ENCODE peak calls at places on chromosomes 6 and 20, in four cellular contexts. C is IMR-90, D is GM23248, H is NT2/D1. V is an unnamed sample.

GRCh38 chr6:127366281-127367022 is 23.0 kb upstream of the ECHDC1 start:
- DNase-seq in C (peak), H (no peak), D (peak), V (peak)

GRCh38 chr6:98904096-98904495 is 43.6 kb downstream of the FBXL4 start:
- DNase-seq in H (no peak), C (peak), D (no peak), V (no peak)

GRCh38 chr6:84137051-84137375 is 90.4 kb downstream of the CEP162 start:
- DNase-seq in D (no peak), C (peak), H (no peak), V (no peak)

GRCh38 chr20:64071341-64072332 is 7.7 kb downstream of the RGS19 start:
- DNase-seq in D (no peak), C (no peak), H (no peak), V (no peak)

GRCh38 chr6:52566853-52567279 is 10.0 kb downstream of the TRAM2 start:
- DNase-seq in H (no peak), D (peak), C (peak), V (peak)

GRCh38 chr20:38961530-38962043 is 557 bp upstream of the DHX35 start:
- DNase-seq in C (no peak), H (no peak), D (no peak), V (no peak)

GRCh38 chr6:31125586-31126363 is 5.5 kb upstream of the CDSN start:
- DNase-seq in C (peak), D (peak), H (no peak), V (no peak)

GRCh38 chr6:83536034-83536646 is 23.8 kb downstream of the PRSS35 start:
- DNase-seq in H (no peak), C (peak), D (peak), V (no peak)

GRCh38 chr6:159981591-159982245 is 12.8 kb downstream of the IGF2R start:
- DNase-seq in D (peak), C (peak), H (no peak), V (no peak)

GRCh38 chr6:56742122-56742791 is 99.6 kb upstream of the DST start:
- DNase-seq in D (peak), H (no peak), C (peak), V (no peak)

GRCh38 chr6:145260491-145260890 is 474.8 kb downstream of the EPM2A start:
- DNase-seq in C (no peak), D (no peak), H (no peak), V (no peak)

DNA sequence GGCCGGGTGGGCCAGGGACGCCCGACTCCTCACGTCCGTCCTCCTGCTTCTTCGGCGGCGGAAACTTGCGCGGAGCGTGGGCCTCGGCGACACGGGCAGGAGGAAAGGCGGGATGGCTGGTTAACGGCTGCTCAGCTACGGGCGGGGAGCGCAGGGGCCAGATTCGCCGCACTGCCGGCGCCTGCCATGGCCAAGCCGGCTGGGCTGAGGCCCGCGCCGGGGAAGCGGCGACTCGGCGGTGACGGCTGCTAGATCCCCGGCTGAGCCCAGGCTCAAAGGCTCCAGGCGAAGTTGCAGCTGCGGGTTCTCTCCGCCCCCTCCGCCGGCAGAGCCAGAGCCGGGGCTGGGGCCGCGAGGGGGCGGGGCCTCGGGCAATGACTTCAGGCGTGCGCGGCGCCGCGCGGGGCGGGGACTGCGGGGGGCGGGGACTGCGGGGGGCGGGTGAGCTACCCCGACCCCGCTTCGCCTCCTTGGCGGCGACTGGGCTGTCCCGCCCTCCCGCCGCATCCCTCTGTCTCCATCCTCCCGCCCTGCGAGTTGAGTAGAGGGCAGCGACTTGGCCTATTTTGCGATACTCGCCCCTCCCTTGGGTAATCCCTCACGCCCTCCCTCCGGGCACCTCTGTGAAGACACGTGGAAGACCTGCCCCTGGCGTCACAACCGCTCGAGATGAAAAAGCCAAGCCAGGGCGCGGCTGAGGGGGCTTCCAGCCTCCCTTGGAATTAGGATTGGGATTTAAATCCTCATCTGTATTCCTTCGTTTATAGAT is at the start of gene CEP85L:
- DNase-seq in C (peak), H (peak), D (peak), V (no peak)
- H3K9ac ChIP-seq in C (peak), H (peak), D (peak), V (peak)

GRCh38 chr20:57474816-57475215 is 50.1 kb downstream of the CTCFL start:
- DNase-seq in D (no peak), H (no peak), C (no peak), V (no peak)
- H3K9ac ChIP-seq in D (no peak), H (no peak), C (no peak), V (no peak)

GRCh38 chr20:43840382-43841070 is 74.1 kb upstream of the TOX2 start:
- DNase-seq in D (no peak), C (peak), H (peak), V (no peak)
- H3K9ac ChIP-seq in D (no peak), C (no peak), H (no peak), V (no peak)

DNA sequence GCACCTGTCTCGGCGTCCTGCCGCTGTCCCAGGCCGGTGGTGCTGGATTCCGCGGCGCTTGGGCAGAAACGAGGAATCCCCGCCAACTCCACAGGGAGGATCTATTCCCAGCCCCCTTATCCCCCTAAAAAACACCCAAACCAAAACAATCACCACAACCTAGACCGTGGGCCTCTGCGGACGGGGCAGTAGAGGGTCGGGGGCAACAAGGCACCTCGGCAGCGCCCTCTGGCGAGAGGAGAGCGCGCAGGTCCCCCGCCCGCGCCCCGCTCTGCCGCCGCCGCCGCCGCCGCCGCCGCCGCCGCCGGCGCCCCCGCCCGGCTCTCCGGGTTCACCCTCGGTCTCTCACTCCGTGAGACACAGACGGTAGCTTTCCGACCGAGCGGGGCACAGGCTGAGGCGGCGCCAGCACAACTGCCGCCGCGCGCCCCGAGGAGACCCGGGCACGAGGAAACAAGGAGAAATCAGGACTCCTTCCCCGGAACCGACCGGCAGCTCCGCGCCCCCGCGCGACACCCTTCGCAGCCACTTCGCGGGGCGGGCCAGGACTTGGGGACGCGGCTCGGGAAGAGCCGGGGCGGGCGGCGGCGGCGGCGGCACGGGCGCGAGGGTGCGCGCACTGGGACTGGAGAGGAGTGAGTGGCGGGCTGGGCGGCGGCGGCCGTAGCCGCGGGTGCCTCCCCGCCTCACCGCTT is at the start of gene SLC35F1:
- DNase-seq in C (peak), D (peak), H (peak), V (no peak)
- H3K9ac ChIP-seq in C (no peak), D (no peak), H (peak), V (no peak)

GRCh38 chr20:44495257-44495656 is 19.6 kb downstream of the TTPAL start:
- DNase-seq in D (peak), H (no peak), C (peak), V (peak)
- H3K9ac ChIP-seq in D (peak), H (no peak), C (no peak), V (peak)

GRCh38 chr6:71887744-71888115 is 1.4 kb downstream of the RIMS1 start:
- DNase-seq in H (no peak), C (no peak), D (no peak), V (no peak)

GRCh38 chr6:71889366-71889765 is 3.0 kb downstream of the RIMS1 start:
- DNase-seq in C (no peak), D (no peak), H (no peak), V (no peak)

GRCh38 chr6:71887006-71887743 is 825 bp downstream of the RIMS1 start:
- DNase-seq in D (peak), C (no peak), H (no peak), V (no peak)

GRCh38 chr6:71888720-71889340 is 2.5 kb downstream of the RIMS1 start:
- DNase-seq in D (no peak), H (no peak), C (no peak), V (no peak)

DNA sequence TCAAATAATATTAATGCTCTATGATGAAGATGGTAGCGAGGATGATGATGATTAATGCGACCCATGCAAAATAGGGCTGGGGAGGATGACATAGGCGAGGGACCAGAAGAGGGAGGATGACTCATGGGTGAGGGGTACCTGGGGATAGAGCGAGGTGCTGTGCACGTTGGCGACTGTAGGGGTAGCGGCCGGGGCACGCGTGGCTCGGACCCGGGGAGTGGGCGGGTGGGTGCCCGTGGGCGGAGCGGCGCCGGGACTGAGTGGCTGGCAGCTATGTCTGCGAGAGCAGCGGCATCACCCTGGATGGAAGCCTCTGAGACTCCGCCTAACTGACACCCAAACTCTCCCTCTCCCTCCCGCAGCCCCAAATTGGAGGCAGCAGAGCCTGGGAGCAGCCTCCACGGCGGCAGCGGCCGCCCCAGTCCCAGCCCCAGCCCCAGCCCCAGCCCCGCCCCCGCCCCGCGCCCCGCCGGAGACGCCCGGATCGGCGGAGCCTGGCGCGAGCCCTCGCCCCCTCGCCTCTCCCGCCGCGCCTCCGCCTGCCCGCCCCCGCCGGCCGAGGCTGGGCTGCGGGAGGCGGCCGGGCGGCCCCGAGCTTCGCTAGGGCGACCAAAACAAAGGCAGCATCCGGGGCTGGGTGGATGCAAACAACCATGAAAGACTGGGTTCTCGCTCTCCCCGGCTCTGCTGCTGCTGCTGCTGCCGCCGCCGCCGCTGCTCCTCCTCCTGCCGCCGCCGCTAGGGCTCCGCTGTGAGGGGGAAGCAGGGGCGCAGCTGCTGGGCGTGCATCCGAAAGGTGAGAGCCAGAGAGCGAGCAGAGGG is at the start of gene RIMS1:
- DNase-seq in D (peak), H (peak), C (no peak), V (no peak)
- H3K9ac ChIP-seq in D (no peak), H (peak), C (no peak), V (no peak)

DNA sequence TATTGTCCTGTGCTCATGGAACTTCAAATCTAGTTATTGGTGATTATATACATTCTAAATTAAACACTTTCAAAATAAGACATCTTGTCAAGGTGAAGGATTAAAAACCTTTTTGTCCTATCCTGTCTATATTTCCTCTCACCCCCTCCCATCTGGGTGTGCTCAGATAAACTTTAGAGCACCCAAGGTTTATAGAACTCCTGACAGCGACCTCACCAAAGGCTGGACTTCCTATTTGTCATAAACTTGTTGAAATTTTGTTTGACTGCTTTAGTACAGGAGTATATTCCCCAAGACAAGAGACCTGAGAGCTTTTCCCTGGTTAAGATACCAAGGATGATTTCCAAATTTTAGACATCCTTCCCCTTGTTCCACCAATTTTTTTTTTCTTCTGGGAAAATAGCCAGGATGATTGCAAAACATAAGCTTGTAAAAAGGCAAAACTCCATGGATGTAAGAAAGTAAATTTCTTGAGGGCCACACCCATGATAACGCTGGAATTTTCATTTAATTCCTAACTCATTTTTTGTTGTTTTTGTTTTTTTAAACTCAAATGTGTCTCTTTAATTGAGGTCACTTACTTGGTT is 33.0 kb downstream of the CARMIL1 start:
- DNase-seq in H (no peak), D (peak), C (peak), V (peak)
- H3K9ac ChIP-seq in H (no peak), D (peak), C (no peak), V (no peak)

GRCh38 chr6:26576929-26577719 is 19.6 kb upstream of the ABT1 start:
- DNase-seq in C (peak), D (peak), H (peak), V (no peak)
- H3K9ac ChIP-seq in C (peak), D (peak), H (peak), V (peak)

GRCh38 chr6:30101939-30102700 is 10.8 kb downstream of the TRIM31 start:
- DNase-seq in D (peak), C (peak), H (peak), V (peak)
- H3K9ac ChIP-seq in D (peak), C (peak), H (peak), V (peak)

DNA sequence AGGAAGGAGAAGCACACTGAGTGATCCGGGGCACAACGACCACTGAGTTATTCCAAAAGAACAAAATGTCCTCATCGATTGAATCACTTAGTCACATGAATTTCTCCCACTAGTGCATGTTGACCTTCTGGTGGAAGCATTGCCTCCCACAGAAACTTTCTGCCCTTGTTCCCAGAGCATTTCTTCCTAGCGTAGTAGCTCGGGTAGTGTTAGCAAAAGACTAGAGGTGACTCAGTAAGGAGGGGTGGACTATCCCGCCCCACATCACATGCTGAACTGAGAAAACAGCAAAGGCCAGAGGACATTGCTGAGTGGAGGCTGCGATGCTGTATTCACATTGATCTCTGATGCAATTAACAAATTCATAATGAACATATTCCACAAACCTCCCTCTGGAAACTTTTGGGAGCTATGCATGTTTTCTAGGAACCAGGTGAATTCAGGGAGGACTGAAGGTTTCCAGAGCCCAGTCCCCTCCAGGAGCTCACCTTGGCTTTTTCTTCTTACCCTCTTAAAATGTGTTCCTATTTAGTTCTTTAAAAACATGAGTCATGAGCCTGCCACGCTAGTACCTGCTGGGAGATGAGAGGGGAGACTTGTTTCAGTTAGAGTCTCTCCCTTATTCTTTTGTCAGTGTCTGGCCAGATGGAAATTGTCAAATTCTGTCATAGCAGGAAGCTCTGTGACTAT is 507.9 kb downstream of the CDH26 start:
- DNase-seq in H (no peak), D (peak), C (no peak), V (no peak)
- H3K9ac ChIP-seq in H (no peak), D (no peak), C (no peak), V (no peak)

V was measured in keratinocyte.